ENCODE peak calls at places on chromosomes 3 and 15, in five cellular contexts. G, N, J, Q and M are unnamed samples. For H3K4me1, the result is how much of the 10 kb centered on the place peaks cover.

GRCh38 chr3:156010829-156011228 is 109.5 kb upstream of the KCNAB1 start:
- DNase-seq in G (peak), Q (no peak), N (no peak), J (no peak), M (no peak)

GRCh38 chr3:87719060-87719459 is 339.7 kb downstream of the CGGBP1 start:
- DNase-seq in Q (no peak), J (no peak), G (no peak), N (no peak), M (no peak)

GRCh38 chr3:22704571-22705354 is 498.4 kb upstream of the UBE2E2 start:
- DNase-seq in J (no peak), G (peak), Q (no peak), N (no peak), M (no peak)

GRCh38 chr3:175335229-175335628 is 476.1 kb downstream of the NAALADL2 start:
- DNase-seq in G (no peak), J (peak), N (peak), Q (peak), M (peak)

GRCh38 chr15:98160236-98160635 is 199.7 kb downstream of the ARRDC4 start:
- DNase-seq in N (no peak), G (no peak), J (no peak), Q (no peak), M (no peak)

GRCh38 chr3:129195731-129196256 is 12.1 kb upstream of the CNBP start:
- DNase-seq in N (peak), Q (peak), J (peak), G (no peak), M (peak)

GRCh38 chr3:32570426-32571191 is at the start of gene DYNC1LI1:
- DNase-seq in N (peak), G (peak), J (peak), Q (peak), M (peak)

GRCh38 chr3:136151219-136151618 is 44.9 kb downstream of the MSL2 start:
- DNase-seq in J (no peak), Q (no peak), N (no peak), G (no peak), M (no peak)

GRCh38 chr3:100226712-100227429 is 33.9 kb upstream of the TBC1D23 start:
- DNase-seq in G (no peak), J (peak), N (peak), Q (peak), M (peak)

GRCh38 chr3:23601020-23601822 is 204.5 kb upstream of the UBE2E1 start:
- DNase-seq in G (no peak), Q (peak), J (peak), N (peak), M (peak)

GRCh38 chr15:67106764-67107013 is 41.3 kb downstream of the SMAD3 start:
- DNase-seq in Q (no peak), J (no peak), G (no peak), N (no peak), M (no peak)

GRCh38 chr3:69320867-69321266 is 65.0 kb downstream of the FRMD4B start:
- DNase-seq in G (no peak), N (no peak), J (no peak), Q (no peak), M (no peak)

GRCh38 chr3:112425858-112426750 is 73.2 kb downstream of the BTLA start:
- DNase-seq in J (no peak), Q (no peak), N (no peak), G (no peak), M (no peak)

GRCh38 chr15:85137507-85138175 is 156.0 kb downstream of the PDE8A start:
- DNase-seq in N (no peak), J (no peak), G (peak), Q (peak), M (peak)

GRCh38 chr3:177827517-177828249 is 630.4 kb upstream of the TBL1XR1 start:
- DNase-seq in J (peak), Q (peak), N (peak), G (no peak), M (peak)

GRCh38 chr3:43248194-43248593 is 38.1 kb upstream of the SNRK start:
- DNase-seq in Q (no peak), G (no peak), N (peak), J (no peak), M (no peak)

GRCh38 chr3:56118968-56119367 is 349.3 kb downstream of the ERC2 start:
- DNase-seq in N (no peak), Q (no peak), G (no peak), J (no peak), M (no peak)

GRCh38 chr3:27483117-27484001 is 825 bp downstream of the SLC4A7 start:
- DNase-seq in N (peak), G (peak), J (peak), Q (peak), M (peak)

GRCh38 chr3:98980915-98981596 is 79.6 kb upstream of the DCBLD2 start:
- DNase-seq in Q (peak), G (no peak), N (peak), J (peak), M (peak)

DNA sequence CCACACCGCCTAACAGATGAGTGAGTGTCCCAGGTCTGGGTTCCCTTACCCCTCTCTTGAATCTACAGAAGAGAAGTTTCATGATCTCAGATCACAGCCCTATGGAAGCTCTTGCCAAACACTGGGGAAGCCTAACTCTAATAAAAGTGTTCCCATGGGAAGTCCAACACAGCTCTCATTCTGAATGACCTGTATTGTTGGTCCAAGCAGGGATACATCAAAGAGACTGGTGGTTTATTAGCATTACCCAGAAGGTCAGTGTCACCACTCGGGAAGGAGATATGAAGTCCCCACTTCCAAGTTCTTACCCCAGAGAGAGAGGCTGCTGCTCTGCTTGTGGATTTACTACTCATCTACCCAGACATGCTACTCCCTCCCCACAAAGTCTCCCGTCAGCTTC is 9.0 kb upstream of the NCBP2 start:
- DNase-seq in J (no peak), G (no peak), N (no peak), Q (no peak), M (no peak)
- H2AFZ ChIP-seq in J (no peak), G (no peak), N (no peak), Q (no peak), M (no peak)

DNA sequence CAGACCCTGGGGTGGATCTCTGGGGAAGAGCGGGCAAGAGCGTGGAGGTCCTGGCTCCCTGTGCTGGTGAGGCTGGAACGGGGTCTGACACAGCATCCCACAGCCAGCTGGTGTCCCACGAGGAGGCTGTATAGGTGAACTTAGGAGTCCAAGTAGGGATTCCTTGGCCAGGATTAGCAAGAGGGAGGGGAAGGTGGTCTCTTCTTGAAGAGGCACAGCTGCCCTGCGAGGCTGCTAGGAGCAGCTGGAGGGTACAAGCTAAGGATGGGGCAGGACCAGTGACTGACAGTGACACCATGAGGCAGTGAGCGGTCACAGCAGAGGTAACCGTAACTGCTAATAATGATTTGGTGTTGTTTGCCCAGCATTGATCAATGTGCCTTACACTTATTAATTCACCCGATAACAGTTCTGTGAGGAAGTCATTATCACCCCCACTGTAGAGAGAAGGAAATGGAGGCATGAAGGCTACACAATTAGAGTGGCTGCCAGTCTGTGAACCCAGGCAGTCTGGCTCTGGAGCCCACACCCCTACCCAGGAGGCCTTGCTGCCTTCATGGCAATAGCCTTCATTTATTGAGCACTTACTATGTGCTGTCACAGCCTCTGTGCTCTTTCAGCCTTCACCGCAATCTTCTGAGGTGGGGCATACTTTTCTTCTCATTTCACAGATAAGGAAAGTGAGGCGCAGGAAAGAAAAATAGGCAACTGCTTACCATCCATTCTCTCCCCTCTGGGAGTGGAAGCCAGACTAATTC is 59.4 kb downstream of the TMEM44 start:
- DNase-seq in J (peak), N (peak), G (peak), Q (peak), M (peak)
- H3K4me1 ChIP-seq in J (under half), N (half or more), G (under half), Q (under half), M (under half)

DNA sequence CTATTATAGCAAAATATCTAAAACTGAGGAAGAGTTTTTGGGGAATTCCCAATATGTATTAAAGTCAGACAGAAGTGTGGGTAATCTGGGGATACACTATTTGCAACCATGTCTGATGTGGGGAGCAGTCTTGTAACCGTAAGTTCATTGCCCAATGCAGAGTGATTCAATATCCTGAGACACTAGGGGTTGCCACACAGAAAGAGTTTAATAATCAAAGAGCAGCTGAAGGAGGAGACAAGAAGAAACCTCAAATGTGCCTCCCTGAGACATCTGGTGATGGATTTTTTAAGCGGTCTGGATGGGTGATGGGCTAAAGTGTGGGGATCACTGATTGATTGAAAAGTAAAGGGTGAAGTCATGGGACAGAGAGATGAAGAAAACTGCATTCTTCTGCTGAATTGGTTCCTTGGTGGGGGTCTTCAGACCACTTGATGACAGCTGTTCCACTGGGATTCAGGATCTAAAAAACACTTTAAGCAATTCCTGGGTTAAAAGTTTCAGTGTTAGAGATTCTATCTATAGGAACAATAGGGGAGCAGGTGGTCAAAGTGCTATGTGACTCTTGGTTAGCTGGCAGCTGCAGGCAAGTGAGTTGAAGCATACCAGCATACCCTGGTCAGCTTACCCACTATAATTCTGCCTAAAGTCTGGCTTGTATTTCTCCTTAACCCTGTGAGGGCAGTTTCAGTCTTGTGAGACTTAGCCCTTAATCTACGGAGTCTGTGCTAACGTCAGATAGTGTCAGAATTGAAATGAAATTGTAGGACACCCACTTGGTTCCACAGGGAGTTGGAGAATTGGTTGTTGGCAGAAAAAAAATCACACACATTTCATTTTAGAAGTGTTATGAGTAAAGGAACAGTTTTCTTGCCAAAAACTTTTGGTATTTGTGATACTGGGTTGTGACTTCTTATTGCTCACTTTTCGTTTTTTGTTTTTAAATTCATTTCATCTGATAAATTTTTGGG is 425.8 kb upstream of the TGFBR2 start:
- DNase-seq in G (no peak), J (no peak), Q (no peak), N (peak), M (no peak)
- H2AFZ ChIP-seq in G (no peak), J (no peak), Q (no peak), N (no peak), M (no peak)

GRCh38 chr3:130903412-130903908 is 9.6 kb downstream of the ATP2C1 start:
- DNase-seq in N (no peak), G (no peak), J (no peak), Q (no peak), M (no peak)
- H3K4me1 ChIP-seq in N (under half), G (under half), J (under half), Q (under half), M (under half)

GRCh38 chr15:92521624-92522008 is 127.9 kb downstream of the ST8SIA2 start:
- DNase-seq in N (peak), G (peak), J (peak), Q (peak), M (peak)
- H2AFZ ChIP-seq in N (no peak), G (no peak), J (no peak), Q (no peak), M (no peak)

GRCh38 chr3:37996785-37997301 is 6.3 kb downstream of the VILL start:
- DNase-seq in Q (peak), J (peak), G (peak), N (peak), M (peak)
- H3K4me1 ChIP-seq in Q (under half), J (under half), G (under half), N (under half), M (under half)

DNA sequence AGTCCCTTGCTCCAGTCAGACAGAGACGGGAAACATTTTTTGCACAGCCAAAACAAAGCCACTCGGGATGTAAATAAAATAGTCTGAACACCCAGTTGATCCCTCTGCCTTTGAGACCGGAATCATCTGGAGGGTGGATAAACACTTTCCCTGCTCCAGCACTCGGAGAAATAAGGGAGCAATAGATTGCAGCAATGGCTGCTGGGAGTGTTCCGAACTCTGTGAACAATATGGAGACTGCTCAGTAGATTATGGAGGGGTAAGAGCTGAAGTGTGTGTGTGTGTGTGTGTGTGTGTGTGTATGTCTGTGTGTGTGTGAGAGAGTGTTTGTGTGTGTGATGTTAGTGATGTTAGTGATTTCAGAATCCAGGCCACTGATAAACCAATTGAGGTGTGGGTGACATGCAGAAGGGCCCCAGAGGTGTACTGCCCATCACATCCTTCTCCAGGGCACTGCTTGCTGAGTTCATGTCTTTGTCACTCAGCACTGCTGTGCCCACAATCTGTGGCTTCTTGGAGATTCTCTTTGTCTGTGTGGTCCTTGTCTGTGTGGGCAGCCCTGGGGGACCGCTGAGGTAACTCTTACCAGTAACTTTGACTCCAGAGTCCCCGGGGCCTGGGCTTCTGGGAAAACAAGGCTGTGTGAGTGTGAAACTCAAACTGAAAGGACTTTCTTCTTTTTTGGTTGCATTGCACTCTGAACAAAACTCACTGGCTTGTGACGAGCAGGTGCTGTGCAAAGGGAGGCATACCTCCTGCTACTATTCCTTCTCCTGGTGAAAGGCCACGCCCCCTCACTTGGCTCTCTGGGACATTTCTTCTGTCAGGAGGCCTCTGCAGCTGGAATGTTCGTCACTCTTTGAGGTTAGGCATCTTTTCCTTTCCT is 23.0 kb downstream of the CRYGS start:
- DNase-seq in G (no peak), N (no peak), Q (no peak), J (no peak), M (no peak)
- H2AFZ ChIP-seq in G (peak), N (no peak), Q (peak), J (no peak), M (no peak)

GRCh38 chr15:92914103-92914499 is 14.0 kb downstream of the CHD2 start:
- DNase-seq in Q (no peak), N (no peak), J (no peak), G (no peak), M (no peak)
- H3K4me1 ChIP-seq in Q (under half), N (half or more), J (under half), G (under half), M (under half)

GRCh38 chr15:65384895-65385867 is 7.4 kb upstream of the IGDCC3 start:
- DNase-seq in G (peak), Q (peak), N (peak), J (peak), M (peak)
- H2AFZ ChIP-seq in G (peak), Q (peak), N (peak), J (peak), M (peak)

DNA sequence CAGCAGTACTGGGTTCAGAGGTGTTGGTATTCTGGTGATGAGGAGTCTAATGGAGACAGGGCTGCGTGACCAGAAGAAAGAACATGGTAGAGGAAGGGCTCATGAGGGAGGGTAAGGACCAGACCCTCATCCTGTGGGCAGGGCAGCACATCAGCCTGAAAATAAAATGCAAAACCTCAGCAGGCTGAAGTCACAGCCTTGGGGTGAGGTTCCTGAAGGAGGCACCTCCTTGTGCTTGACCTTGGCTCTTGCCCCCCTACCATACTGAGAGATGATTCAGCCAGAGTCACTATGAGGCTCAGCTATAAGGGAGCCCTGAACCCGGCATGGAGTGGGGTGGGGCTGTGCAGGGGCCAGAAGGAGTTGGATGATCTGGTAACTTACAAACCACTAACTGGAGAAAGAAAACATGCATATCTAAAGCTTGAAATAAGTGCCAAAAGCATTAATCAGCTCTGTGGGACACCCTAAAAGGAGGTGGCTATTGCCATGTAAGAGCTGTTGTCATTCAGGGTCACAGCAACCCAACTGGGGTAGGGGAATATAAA is 60.2 kb downstream of the CORO2B start:
- DNase-seq in G (no peak), Q (peak), J (peak), N (peak), M (no peak)
- H3K4me1 ChIP-seq in G (under half), Q (half or more), J (half or more), N (half or more), M (under half)